ENCODE peak calls at places on chromosomes 2 and 18, in five cellular contexts. One of them, this sample, is unnamed.

GRCh38 chr2:160730296-160730995 is 236.8 kb upstream of the RBMS1 start:
- DNase-seq in GM23248: no peak
- DNase-seq in cardiac muscle cell: no peak
- DNase-seq in heart right ventricle: no peak
- DNase-seq in Peyer's patch: no peak
- DNase-seq in this sample: no peak

GRCh38 chr2:211225784-211226183 is 669.4 kb downstream of the CPS1 start:
- DNase-seq in heart right ventricle: no peak
- DNase-seq in GM23248: no peak
- DNase-seq in Peyer's patch: no peak
- DNase-seq in cardiac muscle cell: no peak
- DNase-seq in this sample: no peak

GRCh38 chr2:241636983-241637232 is at the start of gene THAP4:
- DNase-seq in heart right ventricle: peak; percentile 75
- DNase-seq in cardiac muscle cell: peak; percentile 87
- DNase-seq in GM23248: peak; percentile 89
- DNase-seq in Peyer's patch: peak; percentile 28
- DNase-seq in this sample: peak; percentile 48

GRCh38 chr18:49788327-49788908 is 24.9 kb downstream of the ACAA2 start:
- DNase-seq in heart right ventricle: no peak
- DNase-seq in Peyer's patch: no peak
- DNase-seq in GM23248: peak; percentile 24
- DNase-seq in cardiac muscle cell: no peak
- DNase-seq in this sample: no peak

GRCh38 chr18:45859334-45859733 is 33.9 kb downstream of the SIGLEC15 start:
- DNase-seq in heart right ventricle: no peak
- DNase-seq in GM23248: no peak
- DNase-seq in Peyer's patch: no peak
- DNase-seq in cardiac muscle cell: no peak
- DNase-seq in this sample: no peak

GRCh38 chr2:204541637-204542036 is 3.6 kb upstream of the PARD3B start:
- DNase-seq in heart right ventricle: no peak
- DNase-seq in cardiac muscle cell: no peak
- DNase-seq in GM23248: no peak
- DNase-seq in Peyer's patch: no peak
- DNase-seq in this sample: no peak

GRCh38 chr2:65136253-65136652 is 6.3 kb upstream of the RAB1A start:
- DNase-seq in heart right ventricle: no peak
- DNase-seq in GM23248: no peak
- DNase-seq in cardiac muscle cell: no peak
- DNase-seq in Peyer's patch: no peak
- DNase-seq in this sample: no peak

GRCh38 chr2:177783835-177784448 is 288.6 kb downstream of the PDE11A start:
- DNase-seq in GM23248: peak; percentile 83
- DNase-seq in heart right ventricle: no peak
- DNase-seq in Peyer's patch: no peak
- DNase-seq in cardiac muscle cell: peak; percentile 92
- DNase-seq in this sample: no peak

GRCh38 chr18:52716926-52717325 is 376.9 kb downstream of the DCC start:
- DNase-seq in Peyer's patch: no peak
- DNase-seq in cardiac muscle cell: peak; percentile 2
- DNase-seq in heart right ventricle: no peak
- DNase-seq in GM23248: no peak
- DNase-seq in this sample: no peak

GRCh38 chr2:12861344-12861942 is 144.7 kb downstream of the TRIB2 start:
- DNase-seq in heart right ventricle: no peak
- DNase-seq in GM23248: peak; percentile 88
- DNase-seq in cardiac muscle cell: peak; percentile 56
- DNase-seq in Peyer's patch: no peak
- DNase-seq in this sample: no peak
- H3K9me3 ChIP-seq in heart right ventricle: peaks cover 9% of the 10 kb centered on the region
- H3K9me3 ChIP-seq in GM23248: no peaks in the 10 kb centered on the region
- H3K9me3 ChIP-seq in cardiac muscle cell: no peaks in the 10 kb centered on the region
- H3K9me3 ChIP-seq in Peyer's patch: peaks cover 5% of the 10 kb centered on the region
- H3K9me3 ChIP-seq in this sample: peaks cover 4% of the 10 kb centered on the region

DNA sequence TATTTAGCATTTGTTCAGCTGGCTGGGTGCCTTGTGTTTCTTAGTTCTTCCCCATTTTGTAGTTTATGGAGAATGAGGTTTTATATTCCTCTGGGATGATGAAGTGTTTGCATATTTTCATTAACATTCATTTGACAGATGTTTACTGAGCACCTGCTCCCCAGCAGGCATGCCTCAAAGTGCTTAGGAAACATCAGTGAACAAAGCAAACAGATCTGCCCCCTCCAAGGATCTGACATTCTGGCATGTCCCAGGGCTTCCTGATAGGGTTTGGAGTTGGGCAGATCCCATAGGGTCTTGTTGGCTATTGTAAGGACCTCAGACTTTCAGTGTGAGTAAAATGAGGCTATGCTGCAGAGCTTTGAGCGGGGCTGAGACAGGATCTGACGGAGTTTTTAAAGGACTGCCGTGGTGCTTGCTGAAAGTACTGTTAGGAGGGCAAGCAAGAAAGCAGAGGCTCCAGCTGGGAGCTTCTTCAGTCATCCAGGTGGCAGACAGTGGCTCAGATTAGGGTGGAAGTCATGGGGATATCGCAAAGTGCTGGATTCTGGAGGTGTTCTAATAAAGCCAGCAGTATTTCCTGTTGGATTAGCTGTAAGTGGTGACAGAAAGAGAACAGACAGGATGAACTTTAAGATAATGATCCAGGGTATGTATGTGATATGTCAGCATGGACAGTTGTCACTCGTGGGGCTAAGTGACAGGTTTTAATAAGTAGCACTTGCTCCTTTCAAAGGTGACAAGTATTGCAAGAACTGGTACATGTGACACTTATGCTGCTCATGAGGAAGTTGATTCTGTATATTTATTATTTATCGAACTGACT is 11.3 kb upstream of the IAH1 start:
- DNase-seq in Peyer's patch: no peak
- DNase-seq in GM23248: no peak
- DNase-seq in cardiac muscle cell: no peak
- DNase-seq in heart right ventricle: no peak
- DNase-seq in this sample: no peak
- H3K36me3 ChIP-seq in Peyer's patch: no peaks in the 10 kb centered on the region
- H3K36me3 ChIP-seq in GM23248: peaks cover 8% of the 10 kb centered on the region
- H3K36me3 ChIP-seq in cardiac muscle cell: peaks cover 4% of the 10 kb centered on the region
- H3K36me3 ChIP-seq in heart right ventricle: no peaks in the 10 kb centered on the region
- H3K36me3 ChIP-seq in this sample: peaks cover 13% of the 10 kb centered on the region

GRCh38 chr2:156190532-156190931 is 142.0 kb downstream of the NR4A2 start:
- DNase-seq in Peyer's patch: no peak
- DNase-seq in GM23248: no peak
- DNase-seq in cardiac muscle cell: no peak
- DNase-seq in heart right ventricle: no peak
- DNase-seq in this sample: no peak
- H3K27ac ChIP-seq in Peyer's patch: no peak overlapping the region
- H3K27ac ChIP-seq in GM23248: no peak overlapping the region
- H3K27ac ChIP-seq in cardiac muscle cell: no peak overlapping the region
- H3K27ac ChIP-seq in heart right ventricle: no peak overlapping the region
- H3K27ac ChIP-seq in this sample: no peak overlapping the region

GRCh38 chr18:61995547-61996062 is 102.8 kb upstream of the RNF152 start:
- DNase-seq in Peyer's patch: no peak
- DNase-seq in GM23248: no peak
- DNase-seq in cardiac muscle cell: no peak
- DNase-seq in heart right ventricle: no peak
- DNase-seq in this sample: no peak

GRCh38 chr18:61998957-61999356 is 106.2 kb upstream of the RNF152 start:
- DNase-seq in Peyer's patch: no peak
- DNase-seq in cardiac muscle cell: peak; percentile 71
- DNase-seq in heart right ventricle: no peak
- DNase-seq in GM23248: peak; percentile 86
- DNase-seq in this sample: no peak

GRCh38 chr18:61998335-61998734 is 105.5 kb upstream of the RNF152 start:
- DNase-seq in GM23248: no peak
- DNase-seq in heart right ventricle: no peak
- DNase-seq in Peyer's patch: no peak
- DNase-seq in cardiac muscle cell: no peak
- DNase-seq in this sample: no peak

DNA sequence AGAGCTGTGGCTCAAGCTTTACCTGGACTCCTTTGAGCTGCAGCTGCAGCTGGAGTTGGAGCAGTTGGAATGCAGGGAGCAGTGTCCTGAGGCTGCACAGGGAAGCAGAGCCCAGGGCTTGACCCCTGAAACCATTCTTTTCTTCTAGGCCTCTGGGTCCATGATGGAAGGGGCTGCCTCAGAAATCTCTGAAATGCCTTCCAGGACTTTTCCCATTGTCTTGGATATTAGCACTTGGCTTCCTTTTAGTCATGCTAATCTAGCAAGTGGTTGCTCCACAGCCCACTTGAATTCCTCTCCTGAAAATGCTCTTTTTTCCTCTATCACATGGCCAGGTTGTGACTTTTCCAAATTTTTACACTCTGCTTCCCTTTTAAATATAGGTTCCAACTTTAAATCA is 108.6 kb upstream of the RNF152 start:
- DNase-seq in GM23248: no peak
- DNase-seq in Peyer's patch: no peak
- DNase-seq in heart right ventricle: no peak
- DNase-seq in cardiac muscle cell: no peak
- DNase-seq in this sample: no peak
- H3K9me3 ChIP-seq in GM23248: no peaks in the 10 kb centered on the region
- H3K9me3 ChIP-seq in Peyer's patch: no peaks in the 10 kb centered on the region
- H3K9me3 ChIP-seq in heart right ventricle: no peaks in the 10 kb centered on the region
- H3K9me3 ChIP-seq in cardiac muscle cell: no peaks in the 10 kb centered on the region
- H3K9me3 ChIP-seq in this sample: peaks cover 11% of the 10 kb centered on the region

GRCh38 chr2:2805263-2805662 is 474.2 kb upstream of the MYT1L start:
- DNase-seq in GM23248: no peak
- DNase-seq in cardiac muscle cell: no peak
- DNase-seq in heart right ventricle: no peak
- DNase-seq in Peyer's patch: no peak
- DNase-seq in this sample: no peak
- H3K36me3 ChIP-seq in GM23248: no peaks in the 10 kb centered on the region
- H3K36me3 ChIP-seq in cardiac muscle cell: no peaks in the 10 kb centered on the region
- H3K36me3 ChIP-seq in heart right ventricle: no peaks in the 10 kb centered on the region
- H3K36me3 ChIP-seq in Peyer's patch: no peaks in the 10 kb centered on the region
- H3K36me3 ChIP-seq in this sample: no peaks in the 10 kb centered on the region

GRCh38 chr18:58046087-58046793 is 2.2 kb downstream of the NEDD4L start:
- DNase-seq in Peyer's patch: no peak
- DNase-seq in GM23248: no peak
- DNase-seq in heart right ventricle: no peak
- DNase-seq in cardiac muscle cell: no peak
- DNase-seq in this sample: no peak
- H3K27ac ChIP-seq in Peyer's patch: peak overlapping the region; percentile 98
- H3K27ac ChIP-seq in GM23248: no peak overlapping the region
- H3K27ac ChIP-seq in heart right ventricle: no peak overlapping the region
- H3K27ac ChIP-seq in cardiac muscle cell: peak overlapping the region; percentile 87
- H3K27ac ChIP-seq in this sample: no peak overlapping the region

DNA sequence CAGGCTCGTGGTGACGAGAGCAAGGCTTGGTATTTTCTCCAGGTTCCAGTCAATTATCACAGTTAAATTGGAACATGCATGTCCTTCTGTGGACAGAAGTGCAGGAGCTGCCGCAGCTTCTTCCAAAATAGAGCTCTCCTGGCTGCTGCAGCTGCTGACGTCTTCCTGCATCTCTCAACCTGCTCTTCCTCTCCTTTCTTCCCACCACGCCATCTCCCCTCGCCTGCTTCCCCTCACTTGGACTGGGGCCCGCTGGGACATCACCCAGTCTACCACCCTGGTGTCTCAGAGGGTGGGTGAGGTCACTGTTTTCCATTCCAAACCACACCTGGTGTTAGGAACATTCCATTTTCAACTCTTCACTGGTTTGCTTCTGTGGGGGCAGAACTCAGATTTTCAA is 41.4 kb downstream of the SPP2 start:
- DNase-seq in heart right ventricle: no peak
- DNase-seq in GM23248: peak; percentile 7
- DNase-seq in cardiac muscle cell: no peak
- DNase-seq in Peyer's patch: no peak
- DNase-seq in this sample: no peak
- H3K9me3 ChIP-seq in heart right ventricle: peaks cover 6% of the 10 kb centered on the region
- H3K9me3 ChIP-seq in GM23248: no peaks in the 10 kb centered on the region
- H3K9me3 ChIP-seq in cardiac muscle cell: no peaks in the 10 kb centered on the region
- H3K9me3 ChIP-seq in Peyer's patch: no peaks in the 10 kb centered on the region
- H3K9me3 ChIP-seq in this sample: peaks cover 2% of the 10 kb centered on the region

DNA sequence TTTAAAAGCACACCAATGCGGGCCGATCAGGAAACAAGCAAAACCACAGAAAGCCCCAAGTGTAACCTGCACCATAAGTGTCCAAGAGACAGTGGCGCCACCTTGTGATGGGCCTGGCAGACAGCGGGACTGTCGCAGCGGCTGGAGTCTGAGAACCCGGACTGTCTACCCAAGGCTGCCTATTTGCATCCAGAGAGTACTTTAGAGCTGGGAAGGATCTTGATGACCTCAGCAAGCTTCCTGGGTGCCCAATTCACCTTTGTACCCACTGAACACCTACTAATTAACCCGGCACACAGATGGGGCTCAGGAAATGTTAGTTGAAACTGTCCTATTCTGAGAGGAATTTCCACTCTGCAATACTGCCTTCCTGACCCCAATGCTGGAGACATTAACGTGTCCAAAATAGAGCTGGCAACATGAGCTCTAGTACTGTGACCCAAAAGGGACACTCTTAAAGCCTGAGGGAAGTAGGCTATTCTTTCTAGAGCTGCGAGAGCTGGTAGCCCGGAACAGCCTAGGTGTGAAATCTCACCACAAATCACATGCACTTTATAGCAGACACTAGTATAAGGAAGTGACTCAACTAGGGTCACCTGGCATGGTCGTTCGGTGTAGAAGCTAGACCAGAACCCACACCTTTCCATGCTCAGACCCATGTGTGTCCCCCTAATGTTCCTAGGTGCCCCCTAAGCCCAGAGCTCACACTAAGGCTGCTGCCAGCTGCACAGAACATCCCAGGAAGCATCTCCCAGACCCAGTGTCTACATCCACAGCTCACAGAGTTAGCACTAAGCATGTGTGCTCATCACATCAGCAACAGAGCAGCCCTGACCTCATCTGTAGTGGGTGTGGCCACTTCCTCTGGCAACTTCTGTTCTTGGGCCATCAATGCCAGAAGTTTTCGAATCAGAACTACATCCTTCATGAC is 25.4 kb downstream of the POLR1A start:
- DNase-seq in GM23248: peak; percentile 86
- DNase-seq in Peyer's patch: peak; percentile 92
- DNase-seq in cardiac muscle cell: peak; percentile 78
- DNase-seq in heart right ventricle: peak; percentile 86
- DNase-seq in this sample: peak; percentile 84
- H3K36me3 ChIP-seq in GM23248: peaks cover 14% of the 10 kb centered on the region
- H3K36me3 ChIP-seq in Peyer's patch: no peaks in the 10 kb centered on the region
- H3K36me3 ChIP-seq in cardiac muscle cell: peaks cover 33% of the 10 kb centered on the region
- H3K36me3 ChIP-seq in heart right ventricle: no peaks in the 10 kb centered on the region
- H3K36me3 ChIP-seq in this sample: peaks cover 26% of the 10 kb centered on the region

GRCh38 chr2:63340443-63340842 is 247.8 kb downstream of the WDPCP start:
- DNase-seq in Peyer's patch: no peak
- DNase-seq in cardiac muscle cell: no peak
- DNase-seq in GM23248: no peak
- DNase-seq in heart right ventricle: no peak
- DNase-seq in this sample: no peak

DNA sequence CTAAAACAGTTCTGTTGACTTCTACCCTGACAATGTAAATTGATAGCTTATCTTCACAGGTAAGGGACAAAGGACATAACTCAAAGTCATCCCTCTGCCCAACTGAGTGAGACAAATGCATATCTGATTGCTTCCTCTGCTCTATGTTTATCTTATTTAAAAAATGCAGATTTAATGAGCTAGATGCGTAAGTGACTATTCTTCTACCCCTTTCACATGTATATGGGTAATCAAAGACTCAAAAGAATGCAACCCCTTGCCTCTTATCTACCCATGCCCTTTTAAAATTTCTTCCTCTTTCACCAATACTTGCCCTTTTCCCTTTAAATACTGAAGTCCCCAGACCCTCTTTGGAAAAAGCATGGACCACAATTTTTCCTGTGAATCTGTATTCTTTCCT is 253.4 kb downstream of the WDPCP start:
- DNase-seq in Peyer's patch: no peak
- DNase-seq in heart right ventricle: no peak
- DNase-seq in cardiac muscle cell: no peak
- DNase-seq in GM23248: no peak
- DNase-seq in this sample: no peak
- H3K27ac ChIP-seq in Peyer's patch: no peak overlapping the region
- H3K27ac ChIP-seq in heart right ventricle: no peak overlapping the region
- H3K27ac ChIP-seq in cardiac muscle cell: no peak overlapping the region
- H3K27ac ChIP-seq in GM23248: no peak overlapping the region
- H3K27ac ChIP-seq in this sample: no peak overlapping the region